ENCODE peak calls at places on chromosome 11, in five cellular contexts. One of them, this sample, is unnamed.

GRCh38 chr11:82750643-82751139 is 17.0 kb upstream of the FAM181B start:
- DNase-seq in CD4-positive, alpha-beta T cell: no peak
- DNase-seq in testis: no peak
- DNase-seq in GM10248: no peak
- DNase-seq in A549: no peak
- DNase-seq in this sample: peak; percentile 15

GRCh38 chr11:22459053-22459452 is 120.9 kb downstream of the SLC17A6 start:
- DNase-seq in GM10248: no peak
- DNase-seq in CD4-positive, alpha-beta T cell: no peak
- DNase-seq in testis: no peak
- DNase-seq in A549: no peak
- DNase-seq in this sample: no peak

GRCh38 chr11:112344040-112344413 is 83.4 kb upstream of the PLET1 start:
- DNase-seq in GM10248: no peak
- DNase-seq in testis: no peak
- DNase-seq in A549: no peak
- DNase-seq in CD4-positive, alpha-beta T cell: no peak
- DNase-seq in this sample: no peak

GRCh38 chr11:13338437-13339069 is 61.0 kb downstream of the BMAL1 start:
- DNase-seq in CD4-positive, alpha-beta T cell: no peak
- DNase-seq in testis: no peak
- DNase-seq in GM10248: no peak
- DNase-seq in A549: peak; percentile 81
- DNase-seq in this sample: peak; percentile 78

GRCh38 chr11:72588656-72589410 is 85.4 kb downstream of the PDE2A start:
- DNase-seq in GM10248: no peak
- DNase-seq in A549: no peak
- DNase-seq in testis: no peak
- DNase-seq in CD4-positive, alpha-beta T cell: no peak
- DNase-seq in this sample: no peak

GRCh38 chr11:44627911-44628729 is 62.7 kb downstream of the CD82 start:
- DNase-seq in CD4-positive, alpha-beta T cell: no peak
- DNase-seq in A549: no peak
- DNase-seq in testis: peak; percentile 63
- DNase-seq in GM10248: peak; percentile 60
- DNase-seq in this sample: no peak

GRCh38 chr11:80627364-80627763 is 1186.5 kb upstream of the TENM4 start:
- DNase-seq in A549: no peak
- DNase-seq in CD4-positive, alpha-beta T cell: no peak
- DNase-seq in testis: no peak
- DNase-seq in GM10248: no peak
- DNase-seq in this sample: no peak

GRCh38 chr11:8237453-8237852 is 26.2 kb downstream of the LMO1 start:
- DNase-seq in A549: no peak
- DNase-seq in CD4-positive, alpha-beta T cell: no peak
- DNase-seq in GM10248: no peak
- DNase-seq in testis: no peak
- DNase-seq in this sample: no peak

GRCh38 chr11:110713469-110713776 is 1.2 kb upstream of the ARHGAP20 start:
- DNase-seq in CD4-positive, alpha-beta T cell: no peak
- DNase-seq in A549: no peak
- DNase-seq in testis: no peak
- DNase-seq in GM10248: no peak
- DNase-seq in this sample: no peak

GRCh38 chr11:3111919-3112690 is 53.0 kb downstream of the OSBPL5 start:
- DNase-seq in A549: no peak
- DNase-seq in CD4-positive, alpha-beta T cell: no peak
- DNase-seq in testis: no peak
- DNase-seq in GM10248: no peak
- DNase-seq in this sample: no peak

GRCh38 chr11:63737718-63738117 is 30.9 kb downstream of the ZFTA start:
- DNase-seq in A549: no peak
- DNase-seq in CD4-positive, alpha-beta T cell: no peak
- DNase-seq in GM10248: no peak
- DNase-seq in testis: no peak
- DNase-seq in this sample: no peak

GRCh38 chr11:17986007-17986710 is 26.7 kb downstream of the SERGEF start:
- DNase-seq in testis: peak; percentile 43
- DNase-seq in GM10248: no peak
- DNase-seq in CD4-positive, alpha-beta T cell: no peak
- DNase-seq in A549: no peak
- DNase-seq in this sample: no peak

GRCh38 chr11:71537537-71537936 is 288 bp upstream of the KRTAP5-8 start:
- DNase-seq in testis: no peak
- DNase-seq in CD4-positive, alpha-beta T cell: no peak
- DNase-seq in GM10248: no peak
- DNase-seq in A549: no peak
- DNase-seq in this sample: no peak

GRCh38 chr11:33747969-33748368 is 11.7 kb upstream of the CD59 start:
- DNase-seq in GM10248: no peak
- DNase-seq in CD4-positive, alpha-beta T cell: no peak
- DNase-seq in testis: no peak
- DNase-seq in A549: no peak
- DNase-seq in this sample: no peak

GRCh38 chr11:77091146-77091940 is 11.3 kb upstream of the OMP start:
- DNase-seq in CD4-positive, alpha-beta T cell: peak; percentile 73
- DNase-seq in GM10248: peak; percentile 91
- DNase-seq in A549: peak; percentile 90
- DNase-seq in testis: peak; percentile 87
- DNase-seq in this sample: peak; percentile 92

GRCh38 chr11:98423933-98424332 is 596.8 kb upstream of the CNTN5 start:
- DNase-seq in testis: no peak
- DNase-seq in GM10248: no peak
- DNase-seq in A549: no peak
- DNase-seq in CD4-positive, alpha-beta T cell: no peak
- DNase-seq in this sample: no peak

GRCh38 chr11:86790867-86791849 is 9.2 kb upstream of the PRSS23 start:
- DNase-seq in GM10248: no peak
- DNase-seq in A549: no peak
- DNase-seq in CD4-positive, alpha-beta T cell: no peak
- DNase-seq in testis: no peak
- DNase-seq in this sample: no peak

GRCh38 chr11:28835790-28836189 is 727.6 kb downstream of the METTL15 start:
- DNase-seq in A549: no peak
- DNase-seq in GM10248: no peak
- DNase-seq in testis: no peak
- DNase-seq in CD4-positive, alpha-beta T cell: no peak
- DNase-seq in this sample: no peak

GRCh38 chr11:118921929-118922744 is 3.6 kb downstream of the BCL9L start:
- DNase-seq in GM10248: no peak
- DNase-seq in A549: no peak
- DNase-seq in testis: peak; percentile 91
- DNase-seq in CD4-positive, alpha-beta T cell: no peak
- DNase-seq in this sample: no peak

GRCh38 chr11:17607083-17607429 is 60.0 kb downstream of the OTOG start:
- DNase-seq in CD4-positive, alpha-beta T cell: no peak
- DNase-seq in GM10248: no peak
- DNase-seq in testis: no peak
- DNase-seq in A549: no peak
- DNase-seq in this sample: no peak

GRCh38 chr11:34650528-34650927 is 29.6 kb downstream of the EHF start:
- DNase-seq in testis: no peak
- DNase-seq in CD4-positive, alpha-beta T cell: peak; percentile 45
- DNase-seq in A549: no peak
- DNase-seq in GM10248: peak; percentile 73
- DNase-seq in this sample: peak; percentile 97

GRCh38 chr11:104531075-104531474 is 367.1 kb upstream of the PDGFD start:
- DNase-seq in GM10248: peak; percentile 3
- DNase-seq in testis: no peak
- DNase-seq in CD4-positive, alpha-beta T cell: no peak
- DNase-seq in A549: peak; percentile 1
- DNase-seq in this sample: peak; percentile 6

GRCh38 chr11:1234771-1235614 is 12.1 kb downstream of the MUC5B start:
- DNase-seq in testis: no peak
- DNase-seq in CD4-positive, alpha-beta T cell: no peak
- DNase-seq in GM10248: no peak
- DNase-seq in A549: no peak
- DNase-seq in this sample: no peak

GRCh38 chr11:14645247-14645912 is 1.8 kb downstream of the PDE3B start:
- DNase-seq in A549: peak; percentile 21
- DNase-seq in testis: no peak
- DNase-seq in GM10248: no peak
- DNase-seq in CD4-positive, alpha-beta T cell: no peak
- DNase-seq in this sample: no peak

GRCh38 chr11:37905707-37906417 is 1307.8 kb upstream of the RAG2 start:
- DNase-seq in GM10248: no peak
- DNase-seq in A549: no peak
- DNase-seq in testis: peak; percentile 77
- DNase-seq in CD4-positive, alpha-beta T cell: no peak
- DNase-seq in this sample: no peak

GRCh38 chr11:115297330-115297729 is 206.9 kb downstream of the CADM1 start:
- DNase-seq in CD4-positive, alpha-beta T cell: no peak
- DNase-seq in A549: no peak
- DNase-seq in GM10248: no peak
- DNase-seq in testis: no peak
- DNase-seq in this sample: no peak

GRCh38 chr11:44505591-44506054 is 59.8 kb upstream of the CD82 start:
- DNase-seq in A549: no peak
- DNase-seq in CD4-positive, alpha-beta T cell: no peak
- DNase-seq in GM10248: no peak
- DNase-seq in testis: peak; percentile 50
- DNase-seq in this sample: no peak

DNA sequence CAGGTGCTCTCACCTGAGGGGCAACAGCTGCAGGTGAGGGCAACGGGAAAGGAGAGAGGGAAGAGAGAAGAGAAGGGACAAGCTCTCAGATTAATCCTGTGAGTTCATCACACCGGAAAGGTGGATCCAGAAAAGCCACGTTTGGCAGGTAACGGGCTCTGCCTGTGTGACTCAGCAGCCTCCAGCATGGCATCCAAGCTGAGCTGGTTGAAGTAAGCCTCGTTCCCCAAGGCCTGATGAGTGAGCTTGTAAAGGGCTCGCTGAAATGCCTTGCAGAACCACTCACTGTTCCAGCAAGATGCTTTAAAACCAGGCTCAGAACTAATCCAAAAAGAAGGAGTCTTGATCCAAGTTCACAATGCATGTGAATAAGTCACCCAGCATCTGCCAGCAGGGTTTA is 206.9 kb upstream of the TMEM45B start:
- DNase-seq in testis: no peak
- DNase-seq in CD4-positive, alpha-beta T cell: no peak
- DNase-seq in A549: no peak
- DNase-seq in GM10248: no peak
- DNase-seq in this sample: no peak
- TF ChIP-seq CTCF in testis: no peak
- TF ChIP-seq CTCF in CD4-positive, alpha-beta T cell: no peak
- TF ChIP-seq CTCF in A549: no peak
- TF ChIP-seq CTCF in GM10248: no peak
- TF ChIP-seq CTCF in this sample: no peak

GRCh38 chr11:11292839-11293238 is 60.2 kb downstream of the CSNK2A3 start:
- DNase-seq in CD4-positive, alpha-beta T cell: no peak
- DNase-seq in GM10248: no peak
- DNase-seq in testis: no peak
- DNase-seq in A549: no peak
- DNase-seq in this sample: no peak
- TF ChIP-seq CTCF in CD4-positive, alpha-beta T cell: no peak
- TF ChIP-seq CTCF in GM10248: no peak
- TF ChIP-seq CTCF in testis: no peak
- TF ChIP-seq CTCF in A549: no peak
- TF ChIP-seq CTCF in this sample: no peak

DNA sequence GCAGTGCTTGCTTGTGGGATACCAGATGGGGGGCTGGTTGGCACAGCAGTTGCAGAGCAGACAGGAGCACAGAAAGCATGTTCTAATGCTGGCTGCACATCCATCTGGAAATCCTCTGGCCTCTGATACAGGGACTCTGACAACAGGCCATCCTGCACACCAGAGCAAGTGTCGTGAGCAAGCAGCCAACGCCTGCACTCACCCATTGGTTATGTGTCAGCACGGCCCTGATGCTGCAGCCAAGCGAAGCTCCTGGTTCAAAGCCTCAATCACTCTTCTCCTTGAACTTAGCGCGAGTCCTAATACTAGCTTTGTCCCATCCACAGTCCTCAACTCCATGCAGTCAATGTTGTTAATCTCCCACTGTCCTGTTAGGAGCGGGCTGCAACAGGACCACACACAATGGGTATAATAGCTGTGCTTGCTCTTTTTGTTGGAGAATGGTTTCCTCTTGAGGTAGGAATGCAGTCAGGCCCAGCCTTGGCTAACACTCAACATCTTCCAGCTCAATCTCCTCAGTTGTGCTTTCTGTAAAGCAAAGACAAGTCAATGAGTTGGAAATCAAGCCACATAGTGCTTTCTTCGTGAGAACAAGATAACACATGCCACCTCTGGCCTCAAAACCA is 30.2 kb downstream of the VSTM5 start:
- DNase-seq in CD4-positive, alpha-beta T cell: no peak
- DNase-seq in GM10248: no peak
- DNase-seq in testis: no peak
- DNase-seq in A549: no peak
- DNase-seq in this sample: no peak
- TF ChIP-seq CTCF in CD4-positive, alpha-beta T cell: no peak
- TF ChIP-seq CTCF in GM10248: no peak
- TF ChIP-seq CTCF in testis: no peak
- TF ChIP-seq CTCF in A549: no peak
- TF ChIP-seq CTCF in this sample: no peak

DNA sequence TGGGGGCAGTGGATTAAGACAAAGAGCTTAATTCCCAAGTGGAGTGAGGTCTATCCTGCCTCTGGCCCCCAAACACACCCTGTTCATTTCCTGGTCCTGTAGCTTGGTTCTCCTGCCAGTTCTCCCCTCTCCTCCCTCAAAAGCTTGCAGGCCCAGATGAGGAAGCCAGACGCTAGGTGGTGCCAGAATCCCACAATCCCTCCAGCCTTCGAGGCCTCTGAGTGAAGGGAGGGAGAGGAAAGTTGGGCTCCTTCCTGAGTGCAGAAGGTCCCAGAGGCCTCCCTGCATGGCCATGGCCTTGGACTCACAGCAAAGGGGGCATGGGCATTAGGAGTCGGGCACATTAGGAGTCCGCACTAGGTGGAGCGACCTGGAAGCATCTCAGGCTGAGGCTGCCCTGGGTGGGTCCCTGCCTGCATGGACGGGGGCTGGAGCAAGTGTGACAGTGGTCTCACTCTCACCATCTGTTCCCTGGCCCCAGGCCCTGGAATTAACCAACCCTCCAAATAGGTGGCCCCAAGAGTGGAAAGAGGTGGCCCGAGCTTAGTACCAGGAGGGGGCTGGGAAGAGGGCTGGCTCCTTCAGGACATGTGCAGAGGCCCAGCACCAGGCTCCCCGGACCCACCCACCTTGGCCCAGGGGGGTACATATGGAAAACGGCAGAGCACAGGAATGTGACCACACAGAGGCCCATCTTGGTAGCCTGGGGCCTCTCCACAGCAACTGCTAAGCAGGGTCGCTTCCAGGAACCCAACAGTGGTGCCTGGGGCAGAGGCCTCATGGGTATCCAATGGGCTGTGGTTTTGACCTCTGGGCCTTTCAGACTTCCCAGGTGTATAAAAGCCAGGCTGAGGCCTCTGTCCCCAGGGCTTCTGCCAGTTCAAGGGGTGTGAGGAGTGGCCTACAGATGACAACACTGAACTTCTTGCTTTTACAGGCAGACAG is 5.2 kb downstream of the FXYD2 start:
- DNase-seq in GM10248: peak; percentile 55
- DNase-seq in CD4-positive, alpha-beta T cell: no peak
- DNase-seq in A549: peak; percentile 62
- DNase-seq in testis: peak; percentile 86
- DNase-seq in this sample: peak; percentile 33
- TF ChIP-seq CTCF in GM10248: peak; percentile 36
- TF ChIP-seq CTCF in CD4-positive, alpha-beta T cell: no peak
- TF ChIP-seq CTCF in A549: peak; percentile 59
- TF ChIP-seq CTCF in testis: peak; percentile 44
- TF ChIP-seq CTCF in this sample: no peak